ENCODE peak calls at places on chromosome 9, in four cellular contexts. One of them, this sample, is unnamed.

GRCh38 chr9:116940614-116941215 is 253.6 kb downstream of the TRIM32 start:
- DNase-seq in GM12878: no peak
- DNase-seq in K562: no peak
- DNase-seq in SK-N-SH: no peak
- DNase-seq in this sample: no peak

GRCh38 chr9:20701058-20701457 is 17.0 kb downstream of the FOCAD start:
- DNase-seq in GM12878: no peak
- DNase-seq in K562: no peak
- DNase-seq in SK-N-SH: no peak
- DNase-seq in this sample: no peak

GRCh38 chr9:2290382-2290781 is 275.2 kb downstream of the SMARCA2 start:
- DNase-seq in GM12878: no peak
- DNase-seq in K562: no peak
- DNase-seq in SK-N-SH: no peak
- DNase-seq in this sample: no peak

GRCh38 chr9:36935768-36936497 is 98.1 kb downstream of the PAX5 start:
- DNase-seq in GM12878: peak; percentile 46
- DNase-seq in K562: no peak
- DNase-seq in SK-N-SH: no peak
- DNase-seq in this sample: no peak

GRCh38 chr9:113687680-113688371 is 188.3 kb upstream of the ZNF618 start:
- DNase-seq in GM12878: no peak
- DNase-seq in K562: no peak
- DNase-seq in SK-N-SH: peak; percentile 41
- DNase-seq in this sample: peak; percentile 31

GRCh38 chr9:75545292-75545691 is 345.2 kb upstream of the PCSK5 start:
- DNase-seq in GM12878: no peak
- DNase-seq in K562: no peak
- DNase-seq in SK-N-SH: no peak
- DNase-seq in this sample: no peak

GRCh38 chr9:93810028-93810971 is 144.9 kb downstream of the BARX1 start:
- DNase-seq in GM12878: no peak
- DNase-seq in K562: peak; percentile 48
- DNase-seq in SK-N-SH: peak; percentile 23
- DNase-seq in this sample: peak; percentile 44

GRCh38 chr9:77011973-77012817 is 7.3 kb upstream of the FOXB2 start:
- DNase-seq in GM12878: no peak
- DNase-seq in K562: peak; percentile 62
- DNase-seq in SK-N-SH: peak; percentile 77
- DNase-seq in this sample: peak; percentile 92

GRCh38 chr9:71249729-71250317 is 128.4 kb upstream of the TRPM3 start:
- DNase-seq in GM12878: no peak
- DNase-seq in K562: peak; percentile 25
- DNase-seq in SK-N-SH: peak; percentile 33
- DNase-seq in this sample: no peak

GRCh38 chr9:110214956-110215355 is 7.0 kb upstream of the C9orf152 start:
- DNase-seq in GM12878: no peak
- DNase-seq in K562: no peak
- DNase-seq in SK-N-SH: no peak
- DNase-seq in this sample: no peak

GRCh38 chr9:91029621-91030361 is 228.2 kb downstream of the SYK start:
- DNase-seq in GM12878: no peak
- DNase-seq in K562: no peak
- DNase-seq in SK-N-SH: no peak
- DNase-seq in this sample: no peak

GRCh38 chr9:16825364-16825763 is 45.1 kb downstream of the BNC2 start:
- DNase-seq in GM12878: no peak
- DNase-seq in K562: no peak
- DNase-seq in SK-N-SH: no peak
- DNase-seq in this sample: no peak

GRCh38 chr9:2087500-2088313 is 72.6 kb downstream of the SMARCA2 start:
- DNase-seq in GM12878: peak; percentile 45
- DNase-seq in K562: peak; percentile 50
- DNase-seq in SK-N-SH: peak; percentile 43
- DNase-seq in this sample: no peak

GRCh38 chr9:121274851-121275250 is 6.9 kb downstream of the GSN start:
- DNase-seq in GM12878: no peak
- DNase-seq in K562: no peak
- DNase-seq in SK-N-SH: no peak
- DNase-seq in this sample: no peak

GRCh38 chr9:98709968-98710965 is 1.5 kb upstream of the GABBR2 start:
- DNase-seq in GM12878: no peak
- DNase-seq in K562: peak; percentile 27
- DNase-seq in SK-N-SH: no peak
- DNase-seq in this sample: peak; percentile 18

GRCh38 chr9:98706651-98707103 is 2.1 kb downstream of the GABBR2 start:
- DNase-seq in GM12878: no peak
- DNase-seq in K562: no peak
- DNase-seq in SK-N-SH: no peak
- DNase-seq in this sample: no peak

GRCh38 chr9:98708103-98708932 is 417 bp downstream of the GABBR2 start:
- DNase-seq in GM12878: no peak
- DNase-seq in K562: no peak
- DNase-seq in SK-N-SH: peak; percentile 56
- DNase-seq in this sample: peak; percentile 23

GRCh38 chr9:98707158-98708102 is 1.3 kb downstream of the GABBR2 start:
- DNase-seq in GM12878: no peak
- DNase-seq in K562: peak; percentile 51
- DNase-seq in SK-N-SH: peak; percentile 84
- DNase-seq in this sample: peak; percentile 88

GRCh38 chr9:98708933-98709911 is at the start of gene GABBR2:
- DNase-seq in GM12878: no peak
- DNase-seq in K562: peak; percentile 62
- DNase-seq in SK-N-SH: peak; percentile 62
- DNase-seq in this sample: peak; percentile 61
- TF ChIP-seq MAX in GM12878: no peak
- TF ChIP-seq MAX in K562: no peak
- TF ChIP-seq MAX in SK-N-SH: no peak
- TF ChIP-seq MAX in this sample: no peak

GRCh38 chr9:18208166-18209059 is 265.5 kb upstream of the ADAMTSL1 start:
- DNase-seq in GM12878: no peak
- DNase-seq in K562: no peak
- DNase-seq in SK-N-SH: peak; percentile 6
- DNase-seq in this sample: peak; percentile 62
- TF ChIP-seq USF1 in GM12878: no peak
- TF ChIP-seq USF1 in K562: no peak
- TF ChIP-seq USF1 in SK-N-SH: no peak
- TF ChIP-seq USF1 in this sample: no peak

GRCh38 chr9:136779808-136780207 is 11.3 kb upstream of the TMEM141 start:
- DNase-seq in GM12878: no peak
- DNase-seq in K562: no peak
- DNase-seq in SK-N-SH: no peak
- DNase-seq in this sample: no peak
- TF ChIP-seq USF2 in GM12878: no peak
- TF ChIP-seq USF2 in K562: no peak
- TF ChIP-seq USF2 in SK-N-SH: no peak
- TF ChIP-seq USF2 in this sample: no peak

GRCh38 chr9:129568560-129569505 is 52.1 kb downstream of the C9orf50 start:
- DNase-seq in GM12878: no peak
- DNase-seq in K562: peak; percentile 83
- DNase-seq in SK-N-SH: peak; percentile 90
- DNase-seq in this sample: peak; percentile 58
- TF ChIP-seq MAX in GM12878: no peak
- TF ChIP-seq MAX in K562: no peak
- TF ChIP-seq MAX in SK-N-SH: no peak
- TF ChIP-seq MAX in this sample: no peak

GRCh38 chr9:128175102-128175563 is 15.1 kb downstream of the BBLN start:
- DNase-seq in GM12878: no peak
- DNase-seq in K562: no peak
- DNase-seq in SK-N-SH: no peak
- DNase-seq in this sample: no peak
- TF ChIP-seq USF1 in GM12878: no peak
- TF ChIP-seq USF1 in K562: no peak
- TF ChIP-seq USF1 in SK-N-SH: no peak
- TF ChIP-seq USF1 in this sample: no peak

GRCh38 chr9:133716564-133717112 is 21.5 kb downstream of the SARDH start:
- DNase-seq in GM12878: no peak
- DNase-seq in K562: no peak
- DNase-seq in SK-N-SH: no peak
- DNase-seq in this sample: no peak

GRCh38 chr9:133715295-133715865 is 22.8 kb downstream of the SARDH start:
- DNase-seq in GM12878: no peak
- DNase-seq in K562: no peak
- DNase-seq in SK-N-SH: peak; percentile 63
- DNase-seq in this sample: no peak

GRCh38 chr9:133714606-133715294 is 23.4 kb downstream of the SARDH start:
- DNase-seq in GM12878: no peak
- DNase-seq in K562: no peak
- DNase-seq in SK-N-SH: peak; percentile 59
- DNase-seq in this sample: no peak

GRCh38 chr9:133717113-133718031 is 20.8 kb downstream of the SARDH start:
- DNase-seq in GM12878: no peak
- DNase-seq in K562: no peak
- DNase-seq in SK-N-SH: no peak
- DNase-seq in this sample: no peak

DNA sequence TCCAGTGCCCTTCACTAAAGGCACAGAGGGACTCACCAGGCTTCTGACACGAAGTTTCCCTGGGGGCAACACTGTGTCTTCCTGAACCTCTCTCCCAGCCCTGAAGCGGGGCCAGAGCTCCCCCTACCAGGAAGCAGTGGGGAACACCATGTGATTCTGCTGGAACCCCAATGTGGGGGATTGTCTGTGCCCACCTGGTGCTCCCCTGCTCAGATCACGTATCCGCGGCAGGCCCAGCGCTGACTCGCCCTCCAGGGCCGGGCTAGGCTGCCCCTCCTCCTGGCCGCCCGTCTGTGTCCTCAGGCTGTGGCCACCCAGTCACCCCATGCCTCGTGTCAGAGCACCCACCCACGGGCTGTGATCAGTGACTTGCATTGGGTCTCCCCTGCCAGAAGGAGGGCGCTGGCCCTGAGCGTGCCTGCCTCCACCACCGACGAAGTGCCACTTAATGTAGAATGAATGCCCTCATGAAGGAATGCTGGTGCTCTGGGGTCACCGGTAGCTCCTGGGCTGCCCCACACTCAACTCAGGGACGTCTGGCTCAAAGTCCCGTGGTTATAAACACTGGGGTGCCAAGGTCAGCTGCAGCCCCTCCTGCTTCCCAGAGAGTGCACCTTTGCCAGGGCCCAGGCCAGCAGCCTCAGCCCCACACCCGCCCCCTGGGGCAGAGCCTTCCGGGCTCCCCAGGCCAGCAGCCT is 22.1 kb downstream of the SARDH start:
- DNase-seq in GM12878: no peak
- DNase-seq in K562: peak; percentile 30
- DNase-seq in SK-N-SH: peak; percentile 85
- DNase-seq in this sample: peak; percentile 61
- TF ChIP-seq USF2 in GM12878: no peak
- TF ChIP-seq USF2 in K562: no peak
- TF ChIP-seq USF2 in SK-N-SH: no peak
- TF ChIP-seq USF2 in this sample: peak; percentile 28